ENCODE peak calls at places on chromosomes 3 and 15, in four cellular contexts. R is tibial artery, W is Karpas-422, U is body of pancreas. X is an unnamed sample. For H3K36me3, the result is how much of the 10 kb centered on the place peaks cover.

GRCh38 chr3:187518616-187519015 is 150.4 kb downstream of the RTP4 start:
- DNase-seq in R (no peak), W (peak), U (no peak), X (no peak)

GRCh38 chr3:130783629-130784028 is 37.0 kb upstream of the PIK3R4 start:
- DNase-seq in R (no peak), W (no peak), U (no peak), X (no peak)

GRCh38 chr15:81096398-81096797 is 37.7 kb upstream of the CFAP161 start:
- DNase-seq in R (no peak), W (no peak), U (no peak), X (no peak)

GRCh38 chr15:85673326-85673725 is 121.4 kb downstream of the KLHL25 start:
- DNase-seq in R (no peak), W (no peak), U (no peak), X (no peak)

GRCh38 chr3:197613187-197613586 is 57.4 kb upstream of the BDH1 start:
- DNase-seq in R (no peak), W (no peak), U (no peak), X (no peak)

GRCh38 chr3:52213005-52213404 is 12.4 kb downstream of the TLR9 start:
- DNase-seq in R (no peak), W (no peak), U (no peak), X (no peak)

GRCh38 chr15:93150910-93151309 is 61.9 kb upstream of the RGMA start:
- DNase-seq in R (no peak), W (no peak), U (no peak), X (no peak)

GRCh38 chr3:65979731-65980130 is 59.0 kb downstream of the MAGI1 start:
- DNase-seq in R (no peak), W (no peak), U (no peak), X (no peak)

GRCh38 chr3:186070996-186071395 is 37.9 kb downstream of the ETV5 start:
- DNase-seq in R (no peak), W (no peak), U (no peak), X (no peak)

GRCh38 chr15:87777054-87777498 is 479.5 kb downstream of the NTRK3 start:
- DNase-seq in R (peak), W (no peak), U (no peak), X (peak)

GRCh38 chr3:155244206-155244605 is 49.3 kb downstream of the STRIT1 start:
- DNase-seq in R (no peak), W (peak), U (no peak), X (no peak)

GRCh38 chr3:184498986-184499606 is 62.5 kb upstream of the EPHB3 start:
- DNase-seq in R (no peak), W (no peak), U (no peak), X (no peak)

GRCh38 chr15:48507416-48508065 is 138.0 kb downstream of the FBN1 start:
- DNase-seq in R (no peak), W (peak), U (peak), X (no peak)

GRCh38 chr3:140898340-140899180 is 43.1 kb upstream of the SLC25A36 start:
- DNase-seq in R (no peak), W (peak), U (peak), X (no peak)

GRCh38 chr3:12143949-12144504 is 14.7 kb downstream of the TIMP4 start:
- DNase-seq in R (peak), W (no peak), U (peak), X (peak)

GRCh38 chr3:4376499-4376898 is 73.3 kb downstream of the SETMAR start:
- DNase-seq in R (no peak), W (no peak), U (no peak), X (no peak)

GRCh38 chr15:64596701-64597468 is 136.5 kb downstream of the ZNF609 start:
- DNase-seq in R (no peak), W (peak), U (no peak), X (no peak)

GRCh38 chr15:96347181-96348111 is 16.9 kb downstream of the NR2F2 start:
- DNase-seq in R (peak), W (no peak), U (no peak), X (no peak)

GRCh38 chr15:38217181-38217580 is 35.5 kb upstream of the SPRED1 start:
- DNase-seq in R (no peak), W (peak), U (no peak), X (no peak)

GRCh38 chr3:183114374-183114773 is 15.1 kb upstream of the MCCC1 start:
- DNase-seq in R (no peak), W (peak), U (no peak), X (no peak)

GRCh38 chr3:14278799-14279705 is 100.4 kb downstream of the LSM3 start:
- DNase-seq in R (no peak), W (no peak), U (no peak), X (no peak)

GRCh38 chr15:72037321-72037720 is 80.6 kb downstream of the MYO9A start:
- DNase-seq in R (no peak), W (no peak), U (no peak), X (no peak)

GRCh38 chr15:92618121-92618520 is 37.5 kb downstream of the FAM174B start:
- DNase-seq in R (peak), W (no peak), U (peak), X (no peak)

GRCh38 chr3:124780356-124780755 is 50.1 kb downstream of the UMPS start:
- DNase-seq in R (peak), W (no peak), U (no peak), X (peak)

GRCh38 chr3:173253471-173253870 is 112.4 kb upstream of the SPATA16 start:
- DNase-seq in R (no peak), W (no peak), U (no peak), X (no peak)

GRCh38 chr15:56985871-56986270 is 67.4 kb downstream of the TCF12 start:
- DNase-seq in R (no peak), W (no peak), U (no peak), X (no peak)

GRCh38 chr15:56982987-56983386 is 64.5 kb downstream of the TCF12 start:
- DNase-seq in R (no peak), W (no peak), U (no peak), X (no peak)

GRCh38 chr15:99421172-99421656 is 144.6 kb upstream of the MEF2A start:
- DNase-seq in R (peak), W (no peak), U (no peak), X (no peak)

GRCh38 chr3:23159929-23160328 is 43.2 kb upstream of the UBE2E2 start:
- DNase-seq in R (no peak), W (no peak), U (no peak), X (no peak)

GRCh38 chr3:43059456-43059855 is 46.4 kb downstream of the POMGNT2 start:
- DNase-seq in R (no peak), W (no peak), U (no peak), X (no peak)

GRCh38 chr3:142999881-143000280 is 1.5 kb upstream of the U2SURP start:
- DNase-seq in R (no peak), W (no peak), U (no peak), X (no peak)

DNA sequence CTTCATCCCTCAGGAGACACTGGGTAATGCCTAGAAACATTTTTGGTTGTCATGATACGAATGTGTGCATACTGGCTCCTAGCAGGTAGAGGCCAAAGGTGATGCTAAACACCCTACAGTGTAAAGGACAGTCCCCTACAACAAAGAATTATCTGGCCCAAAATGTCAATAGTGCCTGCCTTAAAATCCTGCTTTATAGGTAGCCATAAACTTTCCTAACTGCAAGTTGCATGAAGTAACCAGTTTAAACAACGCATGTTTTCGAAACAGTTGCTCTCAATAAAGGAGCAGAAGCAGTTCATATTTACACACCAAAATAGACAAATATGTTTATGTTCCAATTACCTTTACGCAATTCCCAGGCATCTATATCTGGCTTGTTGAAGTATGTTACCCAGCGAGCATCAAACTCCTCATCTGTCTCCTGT is 9.1 kb downstream of the COX5A start:
- DNase-seq in R (no peak), W (no peak), U (no peak), X (no peak)
- H3K36me3 ChIP-seq in R (half or more), W (half or more), U (under half), X (half or more)

GRCh38 chr3:31740397-31740796 is 207.7 kb downstream of the STT3B start:
- DNase-seq in R (no peak), W (no peak), U (no peak), X (no peak)
- H3K36me3 ChIP-seq in R (under half), W (under half), U (under half), X (under half)

DNA sequence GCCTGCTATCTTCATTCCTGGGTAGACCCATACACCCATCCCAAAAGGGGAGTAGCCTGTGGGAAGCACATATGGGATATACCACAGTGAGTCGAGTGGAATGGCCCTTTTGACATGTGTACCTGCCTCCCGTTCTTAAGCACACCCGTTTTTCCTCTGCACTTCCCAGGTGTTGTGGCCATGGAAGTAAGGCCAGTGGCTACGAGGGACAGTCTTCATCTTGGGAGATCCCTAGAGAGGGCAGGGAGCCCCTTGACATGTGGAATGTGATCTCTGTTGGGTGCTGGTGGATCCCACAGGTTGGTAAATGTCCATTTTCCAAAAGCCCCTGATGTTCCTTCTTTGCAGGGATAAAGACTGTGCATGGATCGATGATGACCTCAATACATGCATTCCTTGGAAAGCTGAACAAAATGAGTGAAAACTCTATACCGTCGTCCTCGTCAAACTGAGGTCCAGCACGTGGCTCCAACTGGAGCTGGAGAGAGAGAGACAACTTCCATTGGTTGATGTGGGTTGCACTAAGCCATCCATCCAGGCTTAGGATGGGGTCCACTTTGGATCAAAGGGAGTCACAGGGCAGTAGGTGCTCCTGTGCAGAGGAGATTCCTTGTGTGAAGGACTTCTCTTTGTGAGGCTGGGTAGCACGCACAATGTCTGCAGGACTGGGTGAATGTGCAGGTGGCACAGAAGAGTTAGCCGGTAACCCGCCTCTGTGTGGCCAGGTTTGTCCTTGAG is 136.8 kb downstream of the SNRPN start:
- DNase-seq in R (no peak), W (no peak), U (no peak), X (peak)
- H3K36me3 ChIP-seq in R (half or more), W (half or more), U (under half), X (half or more)

GRCh38 chr15:77009176-77009575 is 14.2 kb downstream of the PSTPIP1 start:
- DNase-seq in R (no peak), W (no peak), U (no peak), X (no peak)
- H3K36me3 ChIP-seq in R (under half), W (under half), U (under half), X (under half)

DNA sequence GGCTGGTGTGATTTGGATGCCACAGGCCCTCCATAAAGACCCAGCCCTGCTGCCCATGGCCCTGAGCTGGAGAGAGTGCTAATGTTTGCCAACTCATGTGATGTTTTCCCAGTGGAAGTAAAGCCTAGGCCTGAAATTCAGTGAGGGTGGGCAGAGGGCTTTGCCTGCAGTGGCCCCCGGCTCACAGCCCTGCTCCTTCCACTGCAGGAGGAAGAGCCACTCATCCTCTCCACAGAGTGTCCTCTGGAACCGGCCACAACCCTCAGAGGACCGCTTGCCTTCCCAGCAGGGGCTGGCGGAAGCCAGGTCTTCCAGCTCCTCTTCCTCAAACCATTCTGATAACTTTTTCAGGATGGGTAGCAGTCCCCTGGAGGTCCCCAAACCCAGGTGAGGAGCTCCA is 13.9 kb upstream of the CPNE9 start:
- DNase-seq in R (no peak), W (no peak), U (no peak), X (no peak)
- H3K36me3 ChIP-seq in R (half or more), W (under half), U (half or more), X (half or more)

GRCh38 chr3:178193846-178194245 is 342.4 kb upstream of the KCNMB2 start:
- DNase-seq in R (no peak), W (no peak), U (no peak), X (no peak)
- H3K36me3 ChIP-seq in R (under half), W (under half), U (under half), X (under half)

GRCh38 chr3:169996063-169996462 is 29.5 kb downstream of the SEC62 start:
- DNase-seq in R (no peak), W (no peak), U (no peak), X (no peak)
- H3K36me3 ChIP-seq in R (half or more), W (under half), U (under half), X (under half)

GRCh38 chr3:90092994-90093393 is 985.6 kb downstream of the EPHA3 start:
- DNase-seq in R (no peak), W (peak), U (no peak), X (no peak)

DNA sequence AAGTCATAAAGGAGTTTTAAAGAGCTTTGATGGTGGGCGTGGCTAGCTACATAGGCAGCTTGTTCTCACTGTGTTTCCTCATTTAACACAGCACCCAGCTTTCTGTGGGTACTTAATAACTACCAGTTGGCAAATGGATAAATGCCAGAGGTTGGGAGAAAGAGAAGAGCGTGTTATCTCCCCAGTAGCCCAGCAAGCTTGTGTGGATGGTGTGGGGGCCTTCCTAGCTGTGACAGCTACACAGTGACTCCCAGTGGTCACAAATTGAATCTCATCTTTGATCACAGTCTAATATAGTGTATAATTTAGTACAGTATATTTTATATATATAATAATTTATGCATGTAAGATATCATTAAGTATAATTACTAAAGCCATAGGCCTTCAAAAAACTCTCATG is 984.1 kb downstream of the EPHA3 start:
- DNase-seq in R (no peak), W (peak), U (no peak), X (no peak)
- H3K36me3 ChIP-seq in R (under half), W (under half), U (under half), X (under half)

X was measured in right atrium auricular region.